ENCODE peak calls at places on chromosomes 2 and 18, in five cellular contexts. B is HTR-8/SVneo, U is bronchial epithelial cell, R is T-helper 1 cell, Q is iris pigment epithelial cell. K is an unnamed sample.

GRCh38 chr2:98559581-98559980 is 48.7 kb downstream of the COA5 start:
- DNase-seq in B (no peak), U (no peak), R (no peak), Q (peak), K (no peak)

GRCh38 chr2:210546424-210547223 is 9.8 kb upstream of the CPS1 start:
- DNase-seq in B (no peak), U (no peak), R (no peak), Q (no peak), K (no peak)

GRCh38 chr2:1227289-1227900 is 185.9 kb upstream of the TPO start:
- DNase-seq in B (no peak), U (no peak), R (no peak), Q (no peak), K (no peak)

GRCh38 chr2:233266481-233266880 is 15.0 kb downstream of the ATG16L1 start:
- DNase-seq in B (no peak), U (no peak), R (no peak), Q (no peak), K (no peak)

GRCh38 chr2:149080964-149081363 is 42.5 kb downstream of the LYPD6B start:
- DNase-seq in B (no peak), U (no peak), R (no peak), Q (no peak), K (peak)

GRCh38 chr2:117856415-117857210 is 42.1 kb downstream of the DDX18 start:
- DNase-seq in B (peak), U (peak), R (no peak), Q (peak), K (peak)

GRCh38 chr2:229350117-229350805 is 79.2 kb upstream of the PID1 start:
- DNase-seq in B (no peak), U (peak), R (no peak), Q (peak), K (no peak)

GRCh38 chr18:46315187-46315586 is 211.0 kb downstream of the HAUS1 start:
- DNase-seq in B (no peak), U (no peak), R (no peak), Q (no peak), K (no peak)

GRCh38 chr2:178363252-178363651 is 87.7 kb downstream of the PRKRA start:
- DNase-seq in B (no peak), U (peak), R (no peak), Q (peak), K (peak)

GRCh38 chr2:217938038-217938437 is 64.8 kb downstream of the TNS1 start:
- DNase-seq in B (no peak), U (no peak), R (no peak), Q (no peak), K (no peak)

GRCh38 chr2:54083021-54083420 is 32.4 kb upstream of the ACYP2 start:
- DNase-seq in B (no peak), U (no peak), R (no peak), Q (no peak), K (no peak)

GRCh38 chr18:26764584-26764983 is 100.9 kb downstream of the AQP4 start:
- DNase-seq in B (no peak), U (no peak), R (no peak), Q (no peak), K (no peak)

GRCh38 chr2:15069149-15069548 is 436.6 kb downstream of the LRATD1 start:
- DNase-seq in B (no peak), U (no peak), R (no peak), Q (no peak), K (no peak)

GRCh38 chr18:12053312-12053711 is 40.3 kb upstream of the ANKRD62 start:
- DNase-seq in B (no peak), U (no peak), R (no peak), Q (no peak), K (no peak)

GRCh38 chr2:136612079-136612478 is 153.3 kb upstream of the THSD7B start:
- DNase-seq in B (no peak), U (no peak), R (no peak), Q (no peak), K (no peak)

GRCh38 chr2:212708346-212708745 is 169.7 kb upstream of the ERBB4 start:
- DNase-seq in B (no peak), U (no peak), R (no peak), Q (peak), K (no peak)

GRCh38 chr2:164780611-164781167 is 60.9 kb downstream of the COBLL1 start:
- DNase-seq in B (no peak), U (no peak), R (no peak), Q (no peak), K (no peak)

GRCh38 chr18:59743561-59743960 is 46.3 kb upstream of the CCBE1 start:
- DNase-seq in B (no peak), U (no peak), R (no peak), Q (peak), K (no peak)

GRCh38 chr2:99977947-99978346 is 164.4 kb downstream of the AFF3 start:
- DNase-seq in B (no peak), U (peak), R (no peak), Q (no peak), K (no peak)

GRCh38 chr2:211534655-211535054 is 978.3 kb downstream of the CPS1 start:
- DNase-seq in B (no peak), U (no peak), R (no peak), Q (no peak), K (no peak)

GRCh38 chr2:241062342-241063092 is 39.6 kb downstream of the MTERF4 start:
- DNase-seq in B (no peak), U (peak), R (no peak), Q (no peak), K (no peak)

GRCh38 chr18:37535968-37536367 is 29.6 kb downstream of the CELF4 start:
- DNase-seq in B (no peak), U (no peak), R (no peak), Q (no peak), K (no peak)

GRCh38 chr2:42053791-42054656 is 6.2 kb downstream of the PKDCC start:
- DNase-seq in B (no peak), U (no peak), R (no peak), Q (no peak), K (no peak)

GRCh38 chr2:62505109-62505508 is 886 bp downstream of the TMEM17 start:
- DNase-seq in B (no peak), U (no peak), R (no peak), Q (no peak), K (no peak)

GRCh38 chr18:63142502-63143045 is 177.0 kb downstream of the BCL2 start:
- DNase-seq in B (no peak), U (no peak), R (no peak), Q (no peak), K (no peak)

GRCh38 chr2:38315707-38316333 is 61.3 kb downstream of the ATL2 start:
- DNase-seq in B (peak), U (peak), R (no peak), Q (peak), K (peak)

GRCh38 chr18:34223164-34223892 is 1.4 kb downstream of the NOL4 start:
- DNase-seq in B (no peak), U (no peak), R (no peak), Q (no peak), K (no peak)